ENCODE peak calls at places on chromosomes 12 and 14, in seven cellular contexts. I is stomach; J is ovary; F is heart right ventricle; M is astrocyte; P is Caco-2; A is CD4-positive, CD25-positive, alpha-beta regulatory T cell. E is an unnamed sample. For H3K4me1, the result is how much of the 10 kb centered on the place peaks cover.

GRCh38 chr12:110670161-110670701 is 18.7 kb downstream of the HVCN1 start:
- DNase-seq in I (no peak), J (no peak), F (no peak), M (no peak), P (no peak), A (peak), E (no peak)

GRCh38 chr14:37583358-37584210 is 11.5 kb downstream of the FOXA1 start:
- DNase-seq in I (no peak), J (no peak), F (peak), M (no peak), P (peak), A (no peak), E (no peak)

GRCh38 chr12:57716305-57716704 is 22.2 kb downstream of the AGAP2 start:
- DNase-seq in I (no peak), J (no peak), F (no peak), M (no peak), P (no peak), A (no peak), E (no peak)

GRCh38 chr14:77266336-77266735 is 4.7 kb downstream of the NGB start:
- DNase-seq in I (no peak), J (no peak), F (no peak), M (no peak), P (no peak), A (no peak), E (no peak)

GRCh38 chr14:36513012-36513420 is 7.0 kb downstream of the NKX2-1 start:
- DNase-seq in I (no peak), J (no peak), F (no peak), M (no peak), P (peak), A (no peak), E (no peak)

GRCh38 chr12:94510128-94510527 is 50.5 kb upstream of the CEP83 start:
- DNase-seq in I (no peak), J (no peak), F (no peak), M (no peak), P (no peak), A (no peak), E (no peak)

GRCh38 chr12:68673788-68674187 is 13.0 kb upstream of the NUP107 start:
- DNase-seq in I (no peak), J (no peak), F (no peak), M (no peak), P (no peak), A (peak), E (no peak)

GRCh38 chr12:120013659-120014380 is 24.8 kb downstream of the BICDL1 start:
- DNase-seq in I (no peak), J (no peak), F (no peak), M (no peak), P (no peak), A (peak), E (no peak)

GRCh38 chr14:54002653-54003052 is 46.0 kb upstream of the BMP4 start:
- DNase-seq in I (no peak), J (no peak), F (no peak), M (peak), P (no peak), A (no peak), E (no peak)

GRCh38 chr12:20368653-20369163 is 371 bp downstream of the PDE3A start:
- DNase-seq in I (no peak), J (peak), F (peak), M (peak), P (peak), A (no peak), E (peak)

GRCh38 chr12:228846-229200 is 14.9 kb upstream of the SLC6A12 start:
- DNase-seq in I (no peak), J (no peak), F (no peak), M (no peak), P (no peak), A (no peak), E (peak)

GRCh38 chr14:68279777-68280233 is 460.2 kb downstream of the RAD51B start:
- DNase-seq in I (no peak), J (no peak), F (no peak), M (no peak), P (no peak), A (no peak), E (no peak)

GRCh38 chr14:22601456-22601855 is 3.4 kb downstream of the ABHD4 start:
- DNase-seq in I (no peak), J (no peak), F (no peak), M (no peak), P (no peak), A (no peak), E (no peak)
- H3K4me1 ChIP-seq in I (under half), J (under half), F (under half), M (under half), P (half or more), A (under half), E (under half)

DNA sequence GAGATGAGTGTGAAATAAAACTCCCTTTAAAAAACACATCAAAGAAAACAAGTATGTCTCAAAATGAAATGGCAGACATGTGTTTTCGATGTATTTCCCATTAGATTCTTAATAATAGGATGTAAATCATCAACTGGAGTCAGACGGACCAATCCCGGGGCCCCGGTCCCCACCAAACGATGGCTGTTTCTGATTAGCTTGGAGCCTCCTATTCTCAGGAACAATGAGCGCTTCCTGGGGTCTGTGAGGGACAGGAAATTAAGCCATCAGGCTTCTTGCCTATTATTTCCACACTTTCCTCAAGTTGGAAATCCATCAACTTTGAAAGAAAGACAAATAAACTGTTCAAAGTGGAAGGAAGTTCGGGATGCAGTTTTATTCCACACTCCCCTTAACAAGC is 179.4 kb downstream of the EFCAB11 start:
- DNase-seq in I (no peak), J (no peak), F (no peak), M (no peak), P (no peak), A (no peak), E (no peak)
- H3K4me1 ChIP-seq in I (under half), J (under half), F (under half), M (under half), P (under half), A (under half), E (under half)

DNA sequence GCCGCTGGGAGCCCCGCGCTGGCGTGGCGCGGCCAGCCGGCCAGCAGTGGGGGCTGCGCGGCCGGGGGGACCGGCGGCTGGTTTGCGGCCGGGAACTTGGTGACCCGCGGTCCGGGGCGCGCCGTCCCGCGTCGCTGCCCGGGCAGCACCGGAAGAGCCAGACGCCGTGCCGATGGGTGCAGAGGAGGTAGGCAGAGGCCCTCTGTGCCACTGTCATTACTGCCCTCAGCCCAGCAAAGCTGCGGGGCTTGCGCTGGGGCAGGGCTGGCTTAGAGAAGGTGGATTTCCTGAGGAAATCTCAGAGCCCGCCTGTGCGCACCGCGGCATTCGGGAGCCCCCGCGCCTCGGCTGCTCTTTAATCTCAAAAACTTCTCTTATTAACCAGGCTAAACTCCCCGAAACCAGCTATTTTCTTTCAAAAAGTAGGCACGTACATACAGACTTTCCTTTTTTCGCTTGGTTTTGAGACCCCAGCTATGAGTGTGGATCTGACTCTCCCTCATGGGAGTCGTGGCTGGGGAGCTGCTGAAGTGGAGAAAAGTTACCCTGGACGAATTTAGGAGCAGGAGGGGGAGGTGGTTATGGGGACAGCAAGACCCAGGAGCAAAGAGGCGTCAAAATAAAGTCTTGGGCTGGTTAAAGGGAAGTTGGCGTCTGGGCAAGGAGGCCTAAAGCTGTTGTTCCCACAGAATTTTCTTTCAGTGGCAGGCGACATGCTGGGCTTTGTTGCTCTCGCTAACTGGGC is 790 bp downstream of the SUSD6 start:
- DNase-seq in I (no peak), J (peak), F (peak), M (no peak), P (no peak), A (peak), E (no peak)
- H3K4me1 ChIP-seq in I (half or more), J (under half), F (half or more), M (under half), P (under half), A (half or more), E (half or more)

GRCh38 chr12:121792607-121793500 is 634 bp downstream of the RHOF start:
- DNase-seq in I (peak), J (peak), F (peak), M (no peak), P (peak), A (peak), E (no peak)

GRCh38 chr12:121791671-121792496 is 1.6 kb downstream of the RHOF start:
- DNase-seq in I (peak), J (no peak), F (no peak), M (no peak), P (peak), A (peak), E (no peak)

GRCh38 chr12:121793836-121794531 is 496 bp upstream of the RHOF start:
- DNase-seq in I (peak), J (peak), F (peak), M (peak), P (peak), A (peak), E (peak)

GRCh38 chr12:121794532-121795028 is 1.1 kb upstream of the RHOF start:
- DNase-seq in I (no peak), J (peak), F (no peak), M (no peak), P (no peak), A (no peak), E (no peak)

DNA sequence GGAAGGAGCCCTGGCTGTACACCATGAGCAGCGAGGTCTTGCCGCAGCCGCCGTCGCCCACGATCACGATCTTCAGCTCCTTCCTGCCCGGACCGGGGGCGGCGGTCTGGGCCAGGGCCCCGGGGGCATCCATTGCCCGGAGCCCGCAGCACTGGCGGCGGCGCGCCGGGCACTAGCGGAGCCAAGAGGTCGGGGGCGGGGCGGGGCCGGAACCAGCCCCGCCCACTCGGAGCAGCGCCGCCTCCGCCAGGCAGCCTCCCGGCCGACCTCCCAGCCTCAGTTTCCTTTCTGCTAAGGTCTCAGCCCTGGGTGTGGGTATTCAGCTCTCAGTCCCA is at the start of gene RHOF:
- DNase-seq in I (peak), J (no peak), F (peak), M (no peak), P (no peak), A (no peak), E (no peak)
- H3K4me1 ChIP-seq in I (half or more), J (under half), F (half or more), M (half or more), P (half or more), A (half or more), E (under half)

GRCh38 chr12:46559311-46559710 is 186.7 kb upstream of the SLC38A2 start:
- DNase-seq in I (no peak), J (no peak), F (no peak), M (peak), P (no peak), A (no peak), E (no peak)

GRCh38 chr12:46556105-46556559 is 183.6 kb upstream of the SLC38A2 start:
- DNase-seq in I (no peak), J (no peak), F (no peak), M (peak), P (no peak), A (no peak), E (no peak)

GRCh38 chr12:46558696-46559095 is 186.1 kb upstream of the SLC38A2 start:
- DNase-seq in I (no peak), J (no peak), F (no peak), M (no peak), P (no peak), A (no peak), E (no peak)

GRCh38 chr12:46556820-46557524 is 184.4 kb upstream of the SLC38A2 start:
- DNase-seq in I (no peak), J (no peak), F (no peak), M (peak), P (no peak), A (no peak), E (no peak)

GRCh38 chr12:46557539-46558373 is 185.2 kb upstream of the SLC38A2 start:
- DNase-seq in I (no peak), J (no peak), F (no peak), M (no peak), P (no peak), A (no peak), E (no peak)
- H3K4me1 ChIP-seq in I (under half), J (under half), F (under half), M (under half), P (under half), A (under half), E (half or more)

DNA sequence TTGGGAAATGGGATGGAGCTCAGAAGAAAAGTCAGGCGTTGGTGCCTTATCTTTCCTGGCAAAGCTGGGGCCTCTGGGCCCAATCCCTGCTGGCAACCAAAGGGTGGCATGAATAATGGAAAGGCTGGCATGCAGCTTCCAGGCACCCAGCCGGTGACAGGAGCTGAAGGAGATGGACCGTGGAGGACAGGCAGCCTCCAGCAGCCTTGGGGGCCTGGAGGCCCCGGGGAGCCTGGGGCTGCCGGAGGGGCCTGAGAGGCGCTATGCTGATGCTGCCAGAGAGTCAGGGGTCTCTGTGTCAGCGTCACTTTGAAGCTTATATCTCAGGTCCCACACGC is 38.2 kb upstream of the EML1 start:
- DNase-seq in I (no peak), J (no peak), F (no peak), M (no peak), P (no peak), A (no peak), E (no peak)
- H3K4me1 ChIP-seq in I (half or more), J (under half), F (half or more), M (half or more), P (under half), A (under half), E (half or more)